ENCODE peak calls at places on chromosomes 12 and 14, in four cellular contexts. M is HepG2, N is K562, S is SK-N-SH. F is an unnamed sample.

GRCh38 chr14:62921466-62921865 is 123.8 kb downstream of the KCNH5 start:
- DNase-seq in M (no peak), N (no peak), S (no peak), F (no peak)

GRCh38 chr14:104085032-104085888 is at the start of gene ASPG:
- DNase-seq in M (no peak), N (peak), S (peak), F (no peak)

GRCh38 chr14:66503532-66503931 is 4.4 kb upstream of the GPHN start:
- DNase-seq in M (no peak), N (no peak), S (no peak), F (no peak)

GRCh38 chr14:92203116-92203515 is 81.3 kb downstream of the CPSF2 start:
- DNase-seq in M (no peak), N (no peak), S (no peak), F (no peak)

GRCh38 chr14:34710006-34710405 is 4.4 kb downstream of the CFL2 start:
- DNase-seq in M (no peak), N (no peak), S (no peak), F (no peak)

GRCh38 chr14:55129086-55129427 is at the start of gene LGALS3:
- DNase-seq in M (no peak), N (peak), S (peak), F (no peak)

GRCh38 chr12:101235686-101236085 is 25.6 kb upstream of the SLC5A8 start:
- DNase-seq in M (no peak), N (no peak), S (no peak), F (no peak)

GRCh38 chr14:52873096-52873495 is 77.8 kb downstream of the FERMT2 start:
- DNase-seq in M (no peak), N (no peak), S (no peak), F (no peak)

GRCh38 chr12:109951136-109951535 is 45.0 kb downstream of the GIT2 start:
- DNase-seq in M (no peak), N (no peak), S (no peak), F (peak)

GRCh38 chr14:84797326-84797725 is 732.6 kb upstream of the FLRT2 start:
- DNase-seq in M (no peak), N (no peak), S (no peak), F (no peak)

GRCh38 chr12:91964501-91964900 is 181.1 kb downstream of the BTG1 start:
- DNase-seq in M (no peak), N (no peak), S (no peak), F (no peak)

GRCh38 chr14:49497725-49498348 is 88.3 kb downstream of the RPS29 start:
- DNase-seq in M (peak), N (peak), S (peak), F (peak)

GRCh38 chr14:34781242-34781641 is 66.8 kb upstream of the CFL2 start:
- DNase-seq in M (no peak), N (no peak), S (no peak), F (no peak)

GRCh38 chr14:101476258-101476930 is 84.9 kb upstream of the DIO3 start:
- DNase-seq in M (no peak), N (no peak), S (no peak), F (no peak)

GRCh38 chr14:47435331-47435965 is 240.0 kb downstream of the MDGA2 start:
- DNase-seq in M (no peak), N (no peak), S (no peak), F (no peak)

GRCh38 chr14:50303744-50304471 is 8.1 kb downstream of the L2HGDH start:
- DNase-seq in M (peak), N (no peak), S (no peak), F (no peak)

DNA sequence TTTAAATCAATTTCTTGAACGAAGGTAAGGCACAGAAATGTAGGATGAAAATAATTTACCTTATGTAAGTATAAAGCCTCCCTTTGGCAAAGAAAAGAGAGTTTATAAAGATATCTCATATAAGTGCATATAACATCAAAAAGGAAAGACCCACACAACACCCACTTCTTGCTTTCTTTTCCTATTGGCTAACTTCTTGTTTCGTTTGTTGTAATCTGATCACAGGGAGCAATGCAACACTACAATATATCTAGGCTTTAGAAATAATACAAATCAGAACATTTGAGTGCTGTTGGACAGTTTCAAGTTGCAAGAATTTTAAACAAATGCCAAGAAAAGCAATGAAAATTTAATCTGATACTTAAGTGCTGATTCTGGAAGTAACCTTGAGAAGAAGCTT is 1.3 kb downstream of the FGD6 start:
- DNase-seq in M (peak), N (no peak), S (no peak), F (no peak)
- TF ChIP-seq ELF1 in M (no peak), N (peak), S (no peak), F (no peak)

GRCh38 chr12:76785407-76785806 is 21.5 kb downstream of the ZDHHC17 start:
- DNase-seq in M (no peak), N (no peak), S (no peak), F (no peak)
- TF ChIP-seq ELF1 in M (no peak), N (no peak), S (no peak), F (no peak)

GRCh38 chr12:15088115-15088514 is 115.3 kb downstream of the PDE6H start:
- DNase-seq in M (no peak), N (no peak), S (no peak), F (no peak)
- TF ChIP-seq ELF1 in M (no peak), N (no peak), S (no peak), F (no peak)

GRCh38 chr12:117363953-117364486 is 2.6 kb upstream of the NOS1 start:
- DNase-seq in M (no peak), N (no peak), S (no peak), F (no peak)

GRCh38 chr12:117370588-117370987 is 9.2 kb upstream of the NOS1 start:
- DNase-seq in M (no peak), N (no peak), S (no peak), F (no peak)

GRCh38 chr12:117365072-117365616 is 3.7 kb upstream of the NOS1 start:
- DNase-seq in M (no peak), N (no peak), S (peak), F (no peak)

GRCh38 chr12:117363263-117363662 is 1.8 kb upstream of the NOS1 start:
- DNase-seq in M (no peak), N (no peak), S (no peak), F (no peak)

DNA sequence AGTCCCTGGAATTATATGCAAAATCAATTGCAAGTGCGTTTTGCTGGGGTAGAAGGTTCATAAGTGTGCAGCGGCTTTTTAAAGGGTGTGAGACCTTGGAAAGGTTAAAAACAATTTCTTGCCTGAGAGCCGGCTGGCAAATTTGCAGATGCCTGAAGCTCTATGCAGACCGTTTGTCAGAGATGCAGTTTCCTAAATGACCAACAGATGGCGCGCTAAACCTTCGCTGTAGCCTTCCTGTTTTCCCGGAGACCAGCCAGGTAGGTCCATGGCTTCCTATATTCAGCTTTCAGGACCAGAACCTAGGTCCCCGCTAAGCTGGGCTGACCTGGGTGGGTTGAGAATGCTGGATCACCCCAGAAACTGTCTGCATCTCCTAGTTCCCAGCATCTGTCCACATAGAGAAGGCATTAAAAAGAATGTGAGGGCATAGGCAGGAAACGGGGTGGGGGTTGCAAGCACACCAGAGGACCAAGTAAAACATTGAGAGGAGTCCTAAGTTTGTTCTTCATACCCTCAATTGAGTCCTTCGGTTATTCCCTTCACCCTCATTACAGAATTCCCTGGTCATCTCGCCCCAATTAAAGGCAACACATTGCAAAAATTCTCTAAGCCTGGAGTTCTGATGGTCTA is 5.7 kb upstream of the NOS1 start:
- DNase-seq in M (peak), N (peak), S (peak), F (peak)
- TF ChIP-seq ELF1 in M (no peak), N (no peak), S (no peak), F (no peak)

GRCh38 chr12:113120670-113121370 is 14.7 kb downstream of the RASAL1 start:
- DNase-seq in M (no peak), N (no peak), S (peak), F (no peak)
- TF ChIP-seq ELF1 in M (no peak), N (no peak), S (no peak), F (no peak)

DNA sequence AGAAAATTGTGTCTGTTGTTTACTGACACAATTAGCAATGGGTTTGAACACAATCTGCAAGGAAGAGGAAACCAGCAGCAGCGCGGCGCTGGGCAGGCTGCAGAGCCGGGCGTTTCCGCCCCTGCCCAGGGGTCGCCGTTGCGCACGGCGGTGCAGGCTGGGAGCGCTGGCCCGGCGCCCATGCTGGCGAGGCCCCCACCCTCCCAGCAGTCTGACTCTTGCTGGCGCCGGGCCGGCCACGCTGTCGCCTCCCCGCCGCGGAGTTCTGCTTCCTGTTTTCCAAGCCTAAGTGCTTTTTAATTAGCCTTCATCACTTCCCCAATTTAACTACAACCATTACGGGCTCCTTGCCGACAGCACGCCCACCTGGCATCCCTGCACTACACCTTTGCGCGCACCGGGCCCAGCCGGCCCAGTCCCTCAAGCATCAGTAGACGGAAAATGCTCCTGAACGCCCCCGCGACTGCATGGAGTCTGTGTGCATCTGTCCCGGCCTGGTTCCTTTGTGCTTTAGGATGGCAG is 212.1 kb downstream of the GXYLT1 start:
- DNase-seq in M (no peak), N (peak), S (peak), F (no peak)
- TF ChIP-seq ELF1 in M (no peak), N (peak), S (no peak), F (no peak)

GRCh38 chr12:93733358-93733757 is 56.2 kb downstream of the CRADD start:
- DNase-seq in M (no peak), N (no peak), S (no peak), F (no peak)
- TF ChIP-seq ELF1 in M (no peak), N (no peak), S (no peak), F (no peak)

GRCh38 chr12:50017653-50018052 is 7.6 kb downstream of the RACGAP1 start:
- DNase-seq in M (no peak), N (no peak), S (no peak), F (no peak)

GRCh38 chr12:50014342-50014741 is 11.0 kb downstream of the RACGAP1 start:
- DNase-seq in M (no peak), N (no peak), S (no peak), F (no peak)

GRCh38 chr12:50019524-50019923 is 5.8 kb downstream of the RACGAP1 start:
- DNase-seq in M (no peak), N (no peak), S (no peak), F (no peak)

GRCh38 chr12:50018968-50019367 is 6.3 kb downstream of the RACGAP1 start:
- DNase-seq in M (no peak), N (no peak), S (no peak), F (no peak)

DNA sequence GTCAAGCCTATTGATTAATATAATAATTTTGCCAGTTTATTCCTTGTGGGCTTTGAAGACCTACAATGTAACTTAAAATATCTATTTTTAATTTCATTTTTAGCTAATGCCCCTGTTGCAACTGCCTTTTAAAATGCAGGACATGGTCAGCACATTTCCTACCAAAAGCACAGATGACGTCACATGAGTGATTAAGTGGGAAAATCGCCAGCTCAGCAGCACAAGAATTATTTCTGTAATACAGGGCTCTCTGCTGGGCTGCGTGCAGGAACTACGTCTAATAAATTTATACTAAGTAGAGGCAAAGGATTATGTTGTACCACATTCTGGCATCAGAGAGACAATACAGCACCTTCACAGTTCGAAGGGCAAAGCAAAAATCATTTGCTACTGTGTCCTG is 8.2 kb downstream of the RACGAP1 start:
- DNase-seq in M (no peak), N (no peak), S (no peak), F (no peak)
- TF ChIP-seq ELF1 in M (no peak), N (no peak), S (no peak), F (no peak)